ENCODE peak calls at places on chromosomes 5 and 9, in five cellular contexts. P is AG10803, C is stomach, N is lower leg skin, A is fibroblast of mammary gland. X is an unnamed sample.

GRCh38 chr5:178130576-178131445 is at the start of gene RMND5B:
- DNase-seq in C (peak), P (peak), N (peak), A (peak), X (peak)

GRCh38 chr5:92144824-92145223 is 761.7 kb upstream of the ARRDC3 start:
- DNase-seq in P (no peak), C (no peak), N (no peak), A (no peak), X (no peak)

GRCh38 chr9:37034320-37034937 is 361 bp upstream of the PAX5 start:
- DNase-seq in A (no peak), N (no peak), P (no peak), C (no peak), X (peak)

GRCh38 chr5:179229331-179229761 is 115.9 kb downstream of the ADAMTS2 start:
- DNase-seq in C (no peak), A (no peak), P (no peak), N (no peak), X (no peak)

GRCh38 chr5:80206282-80206681 is 49.6 kb downstream of the SERINC5 start:
- DNase-seq in P (peak), A (peak), N (no peak), C (no peak), X (no peak)

GRCh38 chr5:52837068-52837467 is 49.4 kb downstream of the ITGA1 start:
- DNase-seq in A (peak), N (no peak), C (no peak), P (no peak), X (no peak)

GRCh38 chr9:133572821-133573361 is 36.3 kb downstream of the FAM163B start:
- DNase-seq in C (peak), P (peak), N (no peak), A (no peak), X (no peak)

GRCh38 chr5:141603912-141604311 is 14.9 kb downstream of the DIAPH1 start:
- DNase-seq in P (no peak), N (no peak), C (no peak), A (no peak), X (no peak)

GRCh38 chr9:73239868-73240267 is 88.2 kb downstream of the ANXA1 start:
- DNase-seq in C (no peak), A (peak), P (no peak), N (no peak), X (no peak)

GRCh38 chr9:128027166-128027539 is 40.0 kb downstream of the NAIF1 start:
- DNase-seq in N (no peak), A (no peak), P (peak), C (no peak), X (no peak)

GRCh38 chr5:124452389-124452788 is 294.1 kb downstream of the ZNF608 start:
- DNase-seq in P (no peak), N (no peak), A (no peak), C (no peak), X (no peak)

GRCh38 chr9:125631391-125632085 is 75.5 kb downstream of the MAPKAP1 start:
- DNase-seq in P (peak), A (peak), C (no peak), N (no peak), X (peak)

GRCh38 chr5:55427157-55427556 is 107.6 kb downstream of the PLPP1 start:
- DNase-seq in A (peak), C (peak), N (no peak), P (peak), X (no peak)

GRCh38 chr9:136625101-136626065 is 37.3 kb upstream of the EGFL7 start:
- DNase-seq in P (peak), N (no peak), C (peak), A (peak), X (no peak)

GRCh38 chr5:77138981-77139380 is 51.9 kb upstream of the ZBED3 start:
- DNase-seq in A (peak), C (no peak), N (peak), P (peak), X (no peak)

GRCh38 chr9:129276486-129277260 is 98.6 kb upstream of the IER5L start:
- DNase-seq in P (no peak), A (no peak), C (no peak), N (no peak), X (no peak)

GRCh38 chr9:89482056-89482784 is 15.7 kb downstream of the SEMA4D start:
- DNase-seq in P (no peak), C (no peak), A (no peak), N (no peak), X (no peak)

GRCh38 chr5:55897905-55898304 is 46.7 kb downstream of the IL31RA start:
- DNase-seq in C (no peak), P (peak), N (peak), A (peak), X (no peak)

GRCh38 chr5:154757647-154758406 is 2.6 kb downstream of the LARP1 start:
- DNase-seq in P (peak), A (peak), C (no peak), N (no peak), X (no peak)

GRCh38 chr9:98726735-98727134 is 18.0 kb upstream of the GABBR2 start:
- DNase-seq in A (peak), C (no peak), P (peak), N (peak), X (no peak)

GRCh38 chr9:130689937-130690700 is 3.5 kb upstream of the EXOSC2 start:
- DNase-seq in C (peak), A (peak), N (peak), P (peak), X (no peak)

GRCh38 chr9:99181621-99182020 is 40.1 kb downstream of the ALG2 start:
- DNase-seq in N (no peak), P (peak), C (no peak), A (peak), X (peak)

GRCh38 chr9:36925033-36925432 is 109.0 kb downstream of the PAX5 start:
- DNase-seq in C (no peak), A (no peak), P (no peak), N (no peak), X (no peak)

GRCh38 chr9:28050046-28050445 is 476.8 kb upstream of the C9orf72 start:
- DNase-seq in P (peak), N (no peak), A (peak), C (no peak), X (no peak)

GRCh38 chr9:9820411-9820810 is 792.4 kb downstream of the PTPRD start:
- DNase-seq in N (no peak), C (no peak), A (peak), P (no peak), X (no peak)
- TF ChIP-seq CTCF in N (no peak), C (no peak), A (no peak), P (no peak), X (no peak)

GRCh38 chr9:114613087-114613486 is 2.0 kb downstream of the TMEM268 start:
- DNase-seq in A (no peak), P (no peak), N (no peak), C (no peak), X (no peak)

GRCh38 chr9:114616684-114617520 is 5.8 kb downstream of the TMEM268 start:
- DNase-seq in A (no peak), P (no peak), N (peak), C (peak), X (peak)

GRCh38 chr9:114613919-114614318 is 2.8 kb downstream of the TMEM268 start:
- DNase-seq in P (no peak), C (no peak), N (no peak), A (no peak), X (no peak)

GRCh38 chr9:114612272-114612923 is 1.3 kb downstream of the TMEM268 start:
- DNase-seq in A (no peak), C (no peak), N (no peak), P (no peak), X (no peak)

GRCh38 chr9:114614373-114614772 is 3.3 kb downstream of the TMEM268 start:
- DNase-seq in P (no peak), N (no peak), C (no peak), A (no peak), X (no peak)
- TF ChIP-seq CTCF in P (no peak), N (no peak), C (no peak), A (no peak), X (no peak)

DNA sequence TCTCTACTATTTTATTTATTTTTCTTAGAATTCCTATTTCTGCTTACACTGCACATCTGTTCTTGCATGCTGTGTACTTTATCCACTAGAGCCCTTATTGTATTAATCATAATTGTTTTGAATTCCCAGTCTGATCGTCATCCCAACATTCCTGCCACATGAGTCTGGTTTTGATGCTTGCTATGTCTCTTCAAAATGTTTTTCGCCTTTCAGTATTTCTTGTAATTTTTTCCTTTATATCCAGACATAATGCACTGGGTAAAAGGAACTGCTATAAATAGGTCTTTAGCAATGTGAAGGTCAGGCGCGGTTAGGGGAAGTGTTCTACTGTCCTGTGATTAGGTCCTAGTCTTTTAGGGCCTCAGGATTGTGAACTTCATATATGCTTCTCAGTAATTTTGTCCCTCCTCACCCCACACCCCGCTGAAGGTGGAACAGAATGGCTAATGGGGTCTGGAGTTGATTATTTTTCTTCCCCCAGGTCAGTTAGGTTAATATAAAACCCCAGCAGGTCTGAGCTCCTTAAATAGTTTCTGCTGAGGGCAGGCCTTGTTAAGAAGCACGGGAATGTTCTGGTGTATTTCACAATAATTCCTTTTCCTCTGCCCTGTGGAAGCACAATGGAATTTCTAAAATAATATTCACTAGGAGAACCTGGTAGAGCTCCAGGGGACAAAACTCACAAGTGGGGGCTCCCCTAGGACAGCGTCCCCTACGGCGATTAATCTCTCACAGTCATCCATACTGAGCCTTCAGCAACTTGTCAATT is 146.6 kb upstream of the TUT7 start:
- DNase-seq in C (no peak), P (peak), N (peak), A (peak), X (no peak)
- TF ChIP-seq CTCF in C (no peak), P (peak), N (no peak), A (no peak), X (no peak)

DNA sequence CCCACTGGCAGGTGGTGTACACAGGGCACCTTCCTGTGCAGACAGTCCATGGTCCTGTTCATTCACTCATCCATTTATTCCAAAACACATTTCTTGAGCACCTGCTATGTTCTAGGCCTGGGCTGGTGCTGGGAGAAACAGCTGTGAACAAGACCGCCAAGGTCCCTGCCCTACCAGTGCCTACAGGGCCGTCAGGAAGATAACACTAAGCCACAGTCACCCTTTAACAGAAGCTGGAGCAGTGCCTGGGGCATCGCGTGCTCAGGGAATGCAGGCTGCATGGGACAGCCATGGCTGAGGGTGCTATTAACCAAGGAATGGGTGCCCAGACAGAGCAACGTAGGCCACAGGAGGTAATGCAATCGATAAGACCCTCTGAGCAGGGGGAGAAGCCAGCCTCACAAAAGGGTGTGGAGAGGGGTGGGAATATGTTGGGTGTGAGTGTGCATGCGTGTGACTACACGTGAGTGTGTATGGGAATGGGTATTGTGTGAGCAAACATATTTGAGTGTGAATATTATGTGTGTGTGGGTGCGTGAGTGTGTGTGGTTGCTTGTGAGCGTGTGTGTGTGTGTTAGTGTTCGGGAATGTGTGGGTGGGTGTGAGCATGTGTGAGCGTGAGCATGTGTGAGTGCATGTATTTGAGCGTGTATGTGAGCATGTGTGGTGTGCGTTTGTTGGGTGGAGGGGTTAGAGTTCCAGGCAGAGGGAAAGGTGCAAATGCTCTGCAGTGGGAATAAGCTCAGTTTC is 19.1 kb downstream of the DUSP1 start:
- DNase-seq in N (no peak), A (no peak), P (no peak), C (no peak), X (no peak)
- TF ChIP-seq CTCF in N (no peak), A (no peak), P (no peak), C (no peak), X (no peak)

DNA sequence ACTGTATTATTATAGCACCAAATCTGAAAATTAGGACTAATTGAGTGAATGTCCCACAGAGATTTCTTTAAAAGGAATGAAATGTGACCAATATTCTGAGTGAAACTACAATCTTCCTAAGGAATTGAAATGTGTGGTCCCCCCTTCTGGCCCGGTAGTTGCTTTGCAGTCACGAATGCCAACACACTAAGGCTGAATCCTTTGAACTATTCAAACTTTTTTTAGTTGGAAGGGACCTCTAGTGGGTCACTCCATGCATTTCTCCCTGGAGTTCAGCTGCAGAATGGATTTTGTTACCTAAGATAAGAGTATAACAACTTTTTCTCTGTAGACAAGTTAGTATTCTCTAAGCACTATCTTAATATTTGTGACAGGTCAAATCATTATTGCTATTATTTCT is 2.8 kb downstream of the CDH6 start:
- DNase-seq in C (no peak), A (no peak), P (no peak), N (no peak), X (no peak)
- TF ChIP-seq CTCF in C (no peak), A (no peak), P (no peak), N (no peak), X (no peak)